ENCODE peak calls at places on chromosomes 1 and 21, in seven cellular contexts. K, R, S, W, V, I and C are unnamed samples.

GRCh38 chr1:26450906-26451305 is 18.8 kb downstream of the DHDDS start:
- DNase-seq in K (no peak), R (no peak), S (no peak), W (no peak), V (no peak), I (no peak), C (no peak)

GRCh38 chr1:89041055-89041707 is 18.5 kb upstream of the GBP3 start:
- DNase-seq in K (no peak), R (no peak), S (peak; percentile 43), W (no peak), V (no peak), I (no peak), C (no peak)

GRCh38 chr1:231636157-231636556 is 9.6 kb downstream of the DISC1 start:
- DNase-seq in K (no peak), R (no peak), S (no peak), W (no peak), V (no peak), I (no peak), C (no peak)

GRCh38 chr1:24374891-24375786 is 38.4 kb downstream of the STPG1 start:
- DNase-seq in K (no peak), R (no peak), S (no peak), W (peak; percentile 44), V (peak; percentile 48), I (no peak), C (no peak)

GRCh38 chr21:16579538-16579937 is 849.8 kb downstream of the USP25 start:
- DNase-seq in K (no peak), R (no peak), S (no peak), W (no peak), V (no peak), I (peak; percentile 43), C (no peak)

GRCh38 chr1:199815947-199816346 is 211.6 kb upstream of the NR5A2 start:
- DNase-seq in K (no peak), R (no peak), S (no peak), W (no peak), V (no peak), I (no peak), C (no peak)

GRCh38 chr1:25020851-25021585 is 90.9 kb upstream of the RUNX3 start:
- DNase-seq in K (no peak), R (no peak), S (peak; percentile 55), W (no peak), V (no peak), I (no peak), C (no peak)

GRCh38 chr1:241702436-241702835 is 50.4 kb downstream of the WDR64 start:
- DNase-seq in K (no peak), R (no peak), S (no peak), W (no peak), V (no peak), I (no peak), C (no peak)

GRCh38 chr21:43816611-43817071 is 27.3 kb downstream of the RRP1 start:
- DNase-seq in K (peak; percentile 41), R (no peak), S (no peak), W (no peak), V (no peak), I (no peak), C (no peak)

GRCh38 chr1:209618756-209619420 is 33.3 kb downstream of the LAMB3 start:
- DNase-seq in K (peak; percentile 50), R (peak; percentile 70), S (no peak), W (no peak), V (no peak), I (no peak), C (no peak)

GRCh38 chr1:2582401-2582800 is 4.2 kb upstream of the PRXL2B start:
- DNase-seq in K (peak; percentile 35), R (no peak), S (no peak), W (no peak), V (no peak), I (no peak), C (no peak)

GRCh38 chr1:41558761-41559171 is 74.3 kb upstream of the EDN2 start:
- DNase-seq in K (no peak), R (peak; percentile 6), S (no peak), W (no peak), V (no peak), I (no peak), C (no peak)

GRCh38 chr21:44564099-44564498 is 5.5 kb upstream of the KRTAP10-3 start:
- DNase-seq in K (no peak), R (no peak), S (no peak), W (no peak), V (no peak), I (no peak), C (no peak)